ENCODE peak calls at places on chromosomes 13 and 19, in four cellular contexts. R is IMR-90, Q is trophoblast cell, P is H9. F is an unnamed sample.

GRCh38 chr13:101654916-101655315 is 202.4 kb downstream of the ITGBL1 start:
- DNase-seq in P (no peak), Q (no peak), R (peak; percentile 12), F (no peak)

GRCh38 chr19:46863818-46864629 is 3.2 kb downstream of the ARHGAP35 start:
- DNase-seq in R (peak; percentile 61), Q (no peak), P (peak; percentile 66), F (peak; percentile 87)

GRCh38 chr19:19817357-19817756 is 4.2 kb downstream of the ZNF506 start:
- DNase-seq in P (no peak), R (no peak), Q (no peak), F (peak; percentile 3)

GRCh38 chr13:103466761-103467160 is 400.5 kb upstream of the SLC10A2 start:
- DNase-seq in R (no peak), P (no peak), Q (no peak), F (no peak)

GRCh38 chr19:19342086-19343015 is 21.7 kb downstream of the MAU2 start:
- DNase-seq in Q (peak; percentile 71), P (peak; percentile 92), R (peak; percentile 46), F (peak; percentile 84)

GRCh38 chr13:113153810-113154748 is 4.4 kb upstream of the PROZ start:
- DNase-seq in Q (peak; percentile 28), P (peak; percentile 60), R (peak; percentile 51), F (peak; percentile 54)

GRCh38 chr19:3479819-3480215 is 508 bp downstream of the SMIM24 start:
- DNase-seq in P (peak; percentile 71), R (no peak), Q (no peak), F (peak; percentile 66)

GRCh38 chr19:19256072-19256969 is 16.8 kb downstream of the TM6SF2 start:
- DNase-seq in P (no peak), R (no peak), Q (no peak), F (peak; percentile 73)

GRCh38 chr13:25281937-25282332 is 5.4 kb downstream of the MTMR6 start:
- DNase-seq in Q (no peak), R (no peak), P (no peak), F (no peak)

GRCh38 chr13:27012482-27013197 is 159.0 kb downstream of the USP12 start:
- DNase-seq in P (peak; percentile 3), R (peak; percentile 89), Q (peak; percentile 18), F (no peak)

GRCh38 chr13:33678906-33679657 is 138.9 kb upstream of the RFC3 start:
- DNase-seq in R (peak; percentile 1), Q (peak; percentile 13), P (no peak), F (peak; percentile 77)

GRCh38 chr19:41537789-41538188 is 38.2 kb upstream of the CEACAM21 start:
- DNase-seq in R (peak; percentile 22), Q (no peak), P (no peak), F (peak; percentile 16)

GRCh38 chr19:39413269-39413902 is 917 bp downstream of the PLEKHG2 start:
- DNase-seq in P (no peak), R (peak; percentile 60), Q (no peak), F (peak; percentile 63)

GRCh38 chr19:50325310-50326100 is 3.7 kb downstream of the KCNC3 start:
- DNase-seq in R (peak; percentile 13), Q (peak; percentile 54), P (peak; percentile 97), F (peak; percentile 96)

GRCh38 chr13:43804461-43805070 is 17.8 kb upstream of the ENOX1 start:
- DNase-seq in P (no peak), Q (peak; percentile 42), R (peak; percentile 78), F (peak; percentile 53)

GRCh38 chr19:19372656-19373416 is 32.6 kb upstream of the GATAD2A start:
- DNase-seq in P (peak; percentile 72), Q (peak; percentile 65), R (peak; percentile 45), F (peak; percentile 51)

GRCh38 chr19:38839816-38840582 is 8.4 kb upstream of the ECH1 start:
- DNase-seq in R (peak; percentile 40), Q (peak; percentile 9), P (no peak), F (no peak)

GRCh38 chr13:40986328-40986856 is 32.7 kb downstream of the ELF1 start:
- DNase-seq in P (no peak), Q (no peak), R (peak; percentile 76), F (no peak)

GRCh38 chr19:51726049-51726448 is 2.3 kb upstream of the HAS1 start:
- DNase-seq in Q (no peak), P (peak; percentile 72), R (peak; percentile 41), F (peak; percentile 25)

GRCh38 chr19:16040642-16041041 is 35.7 kb upstream of the TPM4 start:
- DNase-seq in R (peak; percentile 10), Q (no peak), P (no peak), F (no peak)

GRCh38 chr13:87884874-87885273 is 213.7 kb downstream of the SLITRK5 start:
- DNase-seq in Q (no peak), P (peak; percentile 39), R (peak; percentile 2), F (peak; percentile 82)

GRCh38 chr13:43036386-43037220 is 13.2 kb downstream of the DNAJC15 start:
- DNase-seq in R (no peak), P (peak; percentile 33), Q (no peak), F (peak; percentile 35)

GRCh38 chr13:52446265-52446664 is 4.2 kb downstream of the VPS36 start:
- DNase-seq in R (no peak), P (no peak), Q (peak; percentile 18), F (no peak)

GRCh38 chr19:12232961-12233360 is 61.7 kb downstream of the ZNF44 start:
- DNase-seq in P (no peak), R (no peak), Q (no peak), F (no peak)

DNA sequence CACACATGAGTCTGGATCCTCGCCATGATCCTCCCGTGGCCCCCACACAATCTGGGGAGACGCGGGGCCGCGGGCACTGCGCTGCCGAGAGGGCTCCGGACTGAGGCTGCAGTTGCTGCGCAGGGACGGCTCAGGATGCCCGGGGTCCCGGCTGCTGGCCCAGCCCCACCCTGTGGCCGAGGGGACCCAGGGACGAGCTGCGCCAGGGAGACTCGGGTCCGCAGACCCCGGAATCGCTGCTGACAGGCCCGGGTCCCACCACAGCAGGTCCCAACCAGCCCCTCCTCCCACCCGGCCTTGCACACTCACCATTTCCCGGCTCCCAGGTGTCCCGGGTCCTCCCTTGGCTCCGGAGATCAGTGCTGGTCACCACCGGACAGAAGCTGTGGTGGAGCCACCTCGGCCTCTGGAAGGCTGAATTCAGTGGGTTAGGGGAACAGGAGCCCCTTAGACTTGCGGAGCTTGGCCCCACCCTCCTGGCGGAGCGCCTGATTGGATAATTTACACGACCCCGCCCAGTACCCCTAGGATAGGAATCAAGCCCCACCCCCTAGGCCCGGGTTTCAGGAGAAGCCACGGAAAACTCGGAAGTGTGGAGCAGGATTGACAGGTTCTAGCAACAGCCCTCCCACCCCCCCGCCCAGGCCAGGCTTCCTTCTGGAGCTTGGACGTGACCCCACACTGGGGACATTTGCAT is 57.4 kb downstream of the ZNF44 start:
- DNase-seq in R (no peak), P (no peak), Q (no peak), F (no peak)
- H3K23ac ChIP-seq in R (no peak overlapping the region), P (no peak overlapping the region), Q (no peak overlapping the region), F (no peak overlapping the region)

GRCh38 chr13:28718186-28718537 is 608 bp downstream of the SLC46A3 start:
- DNase-seq in Q (no peak), R (peak; percentile 12), P (no peak), F (no peak)
- H2BK5ac ChIP-seq in Q (no peak overlapping the region), R (peak overlapping the region; percentile 55), P (no peak overlapping the region), F (no peak overlapping the region)

DNA sequence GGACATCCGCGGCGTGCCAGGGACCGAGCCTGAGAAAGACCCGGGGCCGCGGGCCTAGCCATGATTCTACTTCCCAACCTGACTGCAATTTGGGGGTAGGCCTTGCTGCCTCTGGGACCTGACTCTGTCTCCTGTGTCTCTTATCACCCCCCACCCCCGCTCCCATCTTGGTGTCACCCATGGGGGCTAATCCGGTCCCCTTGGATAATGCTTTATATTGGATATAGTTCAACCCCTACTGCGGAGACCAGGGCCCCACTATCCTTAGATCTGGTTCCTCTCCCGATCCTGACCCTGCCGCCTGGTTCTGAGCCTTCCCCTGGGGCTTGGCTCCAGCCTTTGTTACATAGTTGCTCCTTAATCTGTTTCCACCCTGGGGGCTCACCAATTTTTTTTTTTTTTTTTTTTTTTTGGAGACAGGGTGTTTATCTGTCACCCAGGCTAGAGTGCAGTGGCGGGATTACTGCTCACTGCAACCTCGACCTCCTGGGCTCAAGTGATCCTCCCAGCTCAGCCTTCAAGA is 1.3 kb downstream of the BLOC1S3 start:
- DNase-seq in R (no peak), P (no peak), Q (no peak), F (no peak)
- H3K27ac ChIP-seq in R (peak overlapping the region; percentile 69), P (no peak overlapping the region), Q (no peak overlapping the region), F (no peak overlapping the region)

GRCh38 chr13:106963151-106963550 is 395.2 kb upstream of the ARGLU1 start:
- DNase-seq in P (no peak), R (no peak), Q (no peak), F (no peak)

DNA sequence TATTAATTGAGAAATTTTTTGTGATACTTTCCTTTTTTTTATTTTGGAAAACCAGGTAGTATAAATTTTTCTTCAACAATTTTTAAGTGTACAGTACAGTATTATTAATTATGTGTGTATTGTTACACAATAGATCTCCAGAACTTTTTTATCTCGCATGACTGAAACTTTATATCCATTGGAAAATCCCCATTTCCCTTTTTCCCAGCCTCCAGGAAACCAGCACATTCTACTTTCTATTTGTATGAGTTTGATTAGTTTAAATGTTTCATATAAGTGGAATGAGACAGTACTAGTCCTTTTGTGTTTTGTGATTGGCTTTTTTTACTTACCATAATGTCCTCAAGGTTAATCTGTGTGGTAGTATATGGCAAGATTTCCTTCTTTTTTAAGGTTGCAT is 399.5 kb upstream of the ARGLU1 start:
- DNase-seq in Q (no peak), P (no peak), R (no peak), F (no peak)
- H3K23ac ChIP-seq in Q (no peak overlapping the region), P (no peak overlapping the region), R (no peak overlapping the region), F (no peak overlapping the region)

DNA sequence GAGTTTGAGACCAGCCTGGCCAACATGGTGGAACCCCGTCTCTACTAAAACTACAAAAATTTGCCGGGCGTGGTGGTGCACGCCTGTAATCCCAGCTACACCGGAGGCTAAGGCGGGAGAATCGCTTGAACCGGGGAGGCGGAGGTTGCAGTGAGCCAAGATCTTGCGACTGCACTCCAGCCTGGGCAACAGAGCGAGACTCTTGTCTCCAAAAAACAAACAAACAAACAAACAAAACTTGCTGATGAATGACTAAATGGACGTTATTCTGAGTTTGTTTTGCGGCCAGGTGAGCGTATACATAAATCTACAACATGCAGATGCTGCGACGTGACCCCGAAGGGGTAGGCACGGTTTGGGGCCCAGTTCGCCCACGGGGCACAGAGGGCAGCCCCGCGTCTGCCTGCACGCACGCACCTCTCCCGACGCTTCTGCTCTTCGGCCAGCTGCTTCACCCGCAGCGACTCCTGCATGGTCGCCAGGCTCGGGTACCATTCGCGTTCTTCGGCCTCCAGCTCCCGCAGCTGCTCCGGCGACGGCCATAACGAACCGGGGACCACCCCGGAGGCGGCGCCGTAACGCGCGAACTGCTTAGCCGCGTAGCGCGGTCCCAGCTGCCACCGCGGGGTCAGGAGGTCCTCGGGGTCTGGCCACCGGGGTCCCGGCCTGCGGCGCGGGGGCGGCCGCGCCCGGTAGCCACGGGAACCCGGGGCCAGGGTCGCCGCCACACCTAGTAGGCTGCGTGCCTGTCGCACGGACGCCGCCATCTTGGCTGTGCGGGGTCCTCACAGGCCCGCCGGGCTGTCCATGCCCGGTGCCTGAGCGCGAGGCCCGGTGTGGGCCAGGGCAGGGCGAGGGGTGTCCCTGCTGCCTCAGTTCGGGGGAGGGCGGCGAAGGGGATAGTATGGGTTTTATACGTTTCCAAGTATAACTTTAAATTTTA is at the start of gene GADD45GIP1:
- DNase-seq in P (peak; percentile 80), Q (peak; percentile 65), R (peak; percentile 69), F (peak; percentile 83)
- H2BK5ac ChIP-seq in P (no peak within 1 kb of the TSS), Q (peak within 1 kb of the TSS; percentile 91), R (peak within 1 kb of the TSS; percentile 83), F (no peak within 1 kb of the TSS)